ENCODE peak calls at places on chromosome 6, in four cellular contexts. I is HepG2, P is A549, C is upper lobe of left lung. Y is an unnamed sample.

GRCh38 chr6:142900467-142900961 is 44.5 kb downstream of the HIVEP2 start:
- ATAC-seq in I (no peak), P (no peak), C (peak), Y (peak)

GRCh38 chr6:132749111-132749510 is 8.6 kb downstream of the VNN2 start:
- ATAC-seq in I (peak), P (no peak), C (no peak), Y (peak)

GRCh38 chr6:97771356-97771755 is 488.3 kb upstream of the MMS22L start:
- ATAC-seq in I (no peak), P (no peak), C (no peak), Y (no peak)

GRCh38 chr6:33877982-33878381 is 74.2 kb upstream of the MLN start:
- ATAC-seq in I (no peak), P (no peak), C (no peak), Y (no peak)

GRCh38 chr6:100084301-100085161 is 90.5 kb upstream of the MCHR2 start:
- ATAC-seq in I (no peak), P (no peak), C (no peak), Y (no peak)

GRCh38 chr6:24340998-24341934 is 16.6 kb downstream of the DCDC2 start:
- ATAC-seq in I (peak), P (peak), C (no peak), Y (no peak)

GRCh38 chr6:49713346-49713745 is at the start of gene CRISP2:
- ATAC-seq in I (no peak), P (no peak), C (no peak), Y (no peak)

GRCh38 chr6:13383280-13384163 is 55.2 kb upstream of the TBC1D7 start:
- ATAC-seq in I (peak), P (peak), C (peak), Y (peak)

GRCh38 chr6:137798846-137799245 is 68.2 kb upstream of the TNFAIP3 start:
- ATAC-seq in I (no peak), P (no peak), C (no peak), Y (no peak)

GRCh38 chr6:111118816-111119215 is 31.5 kb downstream of the SLC16A10 start:
- ATAC-seq in I (no peak), P (no peak), C (no peak), Y (no peak)

GRCh38 chr6:20946037-20946436 is 411.8 kb downstream of the CDKAL1 start:
- ATAC-seq in I (peak), P (no peak), C (no peak), Y (no peak)

GRCh38 chr6:119310486-119311036 is 39.0 kb downstream of the MAN1A1 start:
- ATAC-seq in I (peak), P (no peak), C (peak), Y (no peak)

GRCh38 chr6:136822051-136822378 is 377 bp upstream of the PEX7 start:
- ATAC-seq in I (no peak), P (no peak), C (no peak), Y (peak)

GRCh38 chr6:30111266-30111856 is 1.5 kb downstream of the TRIM31 start:
- ATAC-seq in I (no peak), P (no peak), C (no peak), Y (no peak)

GRCh38 chr6:131968672-131969071 is 17.5 kb upstream of the CCN2 start:
- ATAC-seq in I (no peak), P (no peak), C (no peak), Y (no peak)

GRCh38 chr6:144731229-144731628 is 446.1 kb downstream of the UTRN start:
- ATAC-seq in I (no peak), P (no peak), C (no peak), Y (no peak)
- TF ChIP-seq EP300 in I (no peak), P (no peak), C (no peak), Y (no peak)

DNA sequence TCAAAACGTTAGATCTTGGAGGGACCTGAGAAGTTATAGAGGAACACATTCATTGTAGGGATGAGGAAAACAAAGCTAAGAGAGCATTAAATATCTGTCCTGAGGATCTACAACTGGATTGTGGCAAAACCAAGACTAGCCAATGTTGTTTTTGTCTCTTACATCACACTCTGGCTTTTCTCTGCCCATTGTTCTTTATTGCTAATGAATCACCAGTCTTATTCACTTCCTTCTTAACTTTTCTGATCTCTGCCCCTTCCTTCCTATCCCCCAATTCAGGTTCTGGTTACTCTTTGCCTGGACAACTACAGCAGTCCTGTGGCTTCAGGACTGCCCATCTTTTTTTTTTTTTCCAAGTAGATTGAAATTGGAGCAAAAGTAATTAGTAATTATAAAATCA is 57.0 kb upstream of the PREP start:
- ATAC-seq in I (no peak), P (no peak), C (no peak), Y (no peak)
- TF ChIP-seq POLR2A in I (no peak), P (no peak), C (no peak), Y (no peak)

GRCh38 chr6:107741191-107741680 is 82.9 kb downstream of the SCML4 start:
- ATAC-seq in I (no peak), P (no peak), C (no peak), Y (no peak)

GRCh38 chr6:107750398-107750797 is 73.7 kb downstream of the SCML4 start:
- ATAC-seq in I (no peak), P (no peak), C (no peak), Y (no peak)

GRCh38 chr6:107744927-107745326 is 79.2 kb downstream of the SCML4 start:
- ATAC-seq in I (no peak), P (no peak), C (no peak), Y (no peak)

GRCh38 chr6:107743311-107743710 is 80.8 kb downstream of the SCML4 start:
- ATAC-seq in I (no peak), P (no peak), C (no peak), Y (no peak)

GRCh38 chr6:107746461-107747030 is 77.6 kb downstream of the SCML4 start:
- ATAC-seq in I (no peak), P (no peak), C (no peak), Y (no peak)
- TF ChIP-seq EP300 in I (no peak), P (no peak), C (no peak), Y (no peak)

DNA sequence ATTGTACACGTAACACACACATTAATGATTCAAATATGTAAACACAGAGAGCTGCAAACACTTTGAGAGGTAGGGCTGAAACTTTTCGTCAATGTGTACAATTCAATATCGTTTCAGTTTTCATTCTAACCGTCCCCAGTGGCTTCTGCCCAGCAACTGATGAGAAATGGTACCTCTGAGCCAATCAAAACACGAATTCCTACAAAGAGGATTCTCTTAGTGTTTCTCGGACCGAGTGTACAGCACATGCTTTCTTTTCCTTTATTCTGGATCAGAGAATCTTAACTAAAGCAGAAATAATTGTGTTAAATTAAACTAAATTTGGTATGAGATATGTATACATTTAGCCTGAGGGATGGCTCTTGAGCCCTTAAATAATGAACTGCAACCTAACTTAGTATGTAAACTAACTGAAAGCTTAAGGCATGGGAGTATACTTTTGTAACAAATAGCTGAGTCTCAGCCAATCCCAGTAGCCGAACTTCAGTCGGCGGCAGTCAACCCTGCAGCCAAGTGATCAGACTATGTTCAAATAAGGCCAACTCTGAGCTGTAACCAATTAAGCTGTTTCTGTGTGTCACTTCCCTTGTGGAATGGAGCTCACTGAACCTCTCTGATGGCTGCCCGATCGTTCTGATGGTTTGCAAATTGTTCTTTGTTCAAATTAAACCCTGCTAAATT is 16.1 kb downstream of the BTN2A1 start:
- ATAC-seq in I (peak), P (peak), C (peak), Y (peak)
- TF ChIP-seq POLR2A in I (peak), P (no peak), C (peak), Y (peak)

GRCh38 chr6:31945507-31946369 is at the start of gene CFB:
- ATAC-seq in I (peak), P (peak), C (peak), Y (peak)
- TF ChIP-seq EP300 in I (peak), P (no peak), C (peak), Y (no peak)

GRCh38 chr6:160520043-160520904 is 143.8 kb downstream of the LPA start:
- ATAC-seq in I (peak), P (peak), C (peak), Y (peak)
- TF ChIP-seq POLR2A in I (no peak), P (peak), C (no peak), Y (peak)

DNA sequence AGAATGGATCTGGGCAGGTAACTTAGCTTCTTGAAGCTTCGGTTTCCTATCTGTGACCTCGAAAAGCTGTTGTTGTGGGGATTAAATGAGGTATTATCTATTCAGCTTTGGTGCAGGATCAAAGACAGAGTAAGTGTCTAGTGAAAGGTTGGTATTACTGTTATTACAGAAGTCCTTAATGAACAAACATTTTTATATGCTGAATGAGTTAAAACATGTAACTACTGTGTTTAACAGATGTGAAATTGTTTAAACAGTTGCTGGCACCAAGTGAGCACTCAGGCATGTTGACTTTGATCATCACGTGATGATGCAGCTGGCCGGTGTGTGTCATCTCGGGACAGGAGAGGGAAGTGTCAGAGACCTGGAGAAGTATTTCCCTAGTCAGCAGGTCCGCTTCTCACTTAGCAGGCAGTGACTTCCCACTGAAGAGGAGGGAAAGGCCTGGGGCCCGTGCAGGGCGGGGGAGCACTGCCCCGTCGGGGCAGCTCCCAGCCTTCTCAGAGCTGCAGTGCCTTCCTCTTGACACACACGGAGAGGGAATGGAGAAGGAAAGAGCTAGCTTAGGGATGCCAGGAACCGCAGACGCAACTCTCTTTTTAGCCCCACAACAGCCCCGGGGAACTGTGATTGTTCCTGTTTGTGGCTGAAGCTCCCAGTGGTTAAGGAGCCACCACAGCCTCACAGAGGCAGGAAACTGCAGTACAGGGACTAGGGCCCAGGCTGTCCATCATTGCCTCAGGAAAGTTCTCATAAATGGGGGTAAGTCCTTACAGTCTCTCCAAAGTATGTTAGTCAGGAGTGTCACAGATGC is 18.0 kb downstream of the TUBB2A start:
- ATAC-seq in I (peak), P (peak), C (peak), Y (peak)
- TF ChIP-seq EP300 in I (peak), P (no peak), C (no peak), Y (no peak)